ENCODE peak calls at places on chromosomes 11 and 22, in seven cellular contexts. One of them, this sample, is unnamed.

GRCh38 chr11:130476200-130476921 is 27.9 kb downstream of the ADAMTS15 start:
- DNase-seq in HEK293T: no peak
- DNase-seq in thoracic aorta: no peak
- DNase-seq in stimulated activated CD4-positive, alpha-beta T cell treated with anti-CD3 and anti-CD28 coated beads, Interleukin-2, amount 100 ng/mL, for 24 hours: no peak
- DNase-seq in NCI-H510A treated with DMSO at 0.1 percent for 48 hours: no peak
- DNase-seq in DMS53: no peak
- DNase-seq in stimulated activated CD8-positive, alpha-beta memory T cell treated with anti-CD3 and anti-CD28 coated beads, Interleukin-12 subunit alpha, Interleukin-12 subunit beta, amount 100 ng/mL, for 1 hour: no peak
- DNase-seq in this sample: no peak

GRCh38 chr11:10540915-10541591 is at the start of gene RNF141:
- DNase-seq in HEK293T: peak
- DNase-seq in thoracic aorta: peak
- DNase-seq in stimulated activated CD4-positive, alpha-beta T cell treated with anti-CD3 and anti-CD28 coated beads, Interleukin-2, amount 100 ng/mL, for 24 hours: peak
- DNase-seq in NCI-H510A treated with DMSO at 0.1 percent for 48 hours: peak
- DNase-seq in DMS53: peak
- DNase-seq in stimulated activated CD8-positive, alpha-beta memory T cell treated with anti-CD3 and anti-CD28 coated beads, Interleukin-12 subunit alpha, Interleukin-12 subunit beta, amount 100 ng/mL, for 1 hour: peak
- DNase-seq in this sample: peak

GRCh38 chr11:134433251-134433650 is 21.2 kb upstream of the B3GAT1 start:
- DNase-seq in HEK293T: no peak
- DNase-seq in thoracic aorta: no peak
- DNase-seq in stimulated activated CD4-positive, alpha-beta T cell treated with anti-CD3 and anti-CD28 coated beads, Interleukin-2, amount 100 ng/mL, for 24 hours: no peak
- DNase-seq in NCI-H510A treated with DMSO at 0.1 percent for 48 hours: no peak
- DNase-seq in DMS53: no peak
- DNase-seq in stimulated activated CD8-positive, alpha-beta memory T cell treated with anti-CD3 and anti-CD28 coated beads, Interleukin-12 subunit alpha, Interleukin-12 subunit beta, amount 100 ng/mL, for 1 hour: no peak
- DNase-seq in this sample: no peak

GRCh38 chr22:36359172-36359973 is 28.4 kb downstream of the MYH9 start:
- DNase-seq in HEK293T: no peak
- DNase-seq in thoracic aorta: no peak
- DNase-seq in stimulated activated CD4-positive, alpha-beta T cell treated with anti-CD3 and anti-CD28 coated beads, Interleukin-2, amount 100 ng/mL, for 24 hours: no peak
- DNase-seq in NCI-H510A treated with DMSO at 0.1 percent for 48 hours: no peak
- DNase-seq in DMS53: no peak
- DNase-seq in stimulated activated CD8-positive, alpha-beta memory T cell treated with anti-CD3 and anti-CD28 coated beads, Interleukin-12 subunit alpha, Interleukin-12 subunit beta, amount 100 ng/mL, for 1 hour: no peak
- DNase-seq in this sample: no peak

GRCh38 chr22:39534591-39535301 is 2.2 kb upstream of the RPS19BP1 start:
- DNase-seq in HEK293T: peak
- DNase-seq in thoracic aorta: no peak
- DNase-seq in stimulated activated CD4-positive, alpha-beta T cell treated with anti-CD3 and anti-CD28 coated beads, Interleukin-2, amount 100 ng/mL, for 24 hours: peak
- DNase-seq in NCI-H510A treated with DMSO at 0.1 percent for 48 hours: peak
- DNase-seq in DMS53: peak
- DNase-seq in stimulated activated CD8-positive, alpha-beta memory T cell treated with anti-CD3 and anti-CD28 coated beads, Interleukin-12 subunit alpha, Interleukin-12 subunit beta, amount 100 ng/mL, for 1 hour: peak
- DNase-seq in this sample: peak

GRCh38 chr11:113248702-113249490 is 65.5 kb upstream of the TTC12 start:
- DNase-seq in HEK293T: no peak
- DNase-seq in thoracic aorta: no peak
- DNase-seq in stimulated activated CD4-positive, alpha-beta T cell treated with anti-CD3 and anti-CD28 coated beads, Interleukin-2, amount 100 ng/mL, for 24 hours: no peak
- DNase-seq in NCI-H510A treated with DMSO at 0.1 percent for 48 hours: no peak
- DNase-seq in DMS53: no peak
- DNase-seq in stimulated activated CD8-positive, alpha-beta memory T cell treated with anti-CD3 and anti-CD28 coated beads, Interleukin-12 subunit alpha, Interleukin-12 subunit beta, amount 100 ng/mL, for 1 hour: no peak
- DNase-seq in this sample: no peak

GRCh38 chr11:17354070-17354924 is 2.7 kb downstream of the NCR3LG1 start:
- DNase-seq in HEK293T: peak
- DNase-seq in thoracic aorta: peak
- DNase-seq in stimulated activated CD4-positive, alpha-beta T cell treated with anti-CD3 and anti-CD28 coated beads, Interleukin-2, amount 100 ng/mL, for 24 hours: peak
- DNase-seq in NCI-H510A treated with DMSO at 0.1 percent for 48 hours: peak
- DNase-seq in DMS53: peak
- DNase-seq in stimulated activated CD8-positive, alpha-beta memory T cell treated with anti-CD3 and anti-CD28 coated beads, Interleukin-12 subunit alpha, Interleukin-12 subunit beta, amount 100 ng/mL, for 1 hour: peak
- DNase-seq in this sample: no peak

GRCh38 chr11:20027546-20028014 is 132.7 kb downstream of the DBX1 start:
- DNase-seq in HEK293T: no peak
- DNase-seq in thoracic aorta: no peak
- DNase-seq in stimulated activated CD4-positive, alpha-beta T cell treated with anti-CD3 and anti-CD28 coated beads, Interleukin-2, amount 100 ng/mL, for 24 hours: no peak
- DNase-seq in NCI-H510A treated with DMSO at 0.1 percent for 48 hours: no peak
- DNase-seq in DMS53: peak
- DNase-seq in stimulated activated CD8-positive, alpha-beta memory T cell treated with anti-CD3 and anti-CD28 coated beads, Interleukin-12 subunit alpha, Interleukin-12 subunit beta, amount 100 ng/mL, for 1 hour: no peak
- DNase-seq in this sample: no peak

GRCh38 chr11:110184974-110185597 is 91.9 kb downstream of the ZC3H12C start:
- DNase-seq in HEK293T: no peak
- DNase-seq in thoracic aorta: no peak
- DNase-seq in stimulated activated CD4-positive, alpha-beta T cell treated with anti-CD3 and anti-CD28 coated beads, Interleukin-2, amount 100 ng/mL, for 24 hours: no peak
- DNase-seq in NCI-H510A treated with DMSO at 0.1 percent for 48 hours: no peak
- DNase-seq in DMS53: no peak
- DNase-seq in stimulated activated CD8-positive, alpha-beta memory T cell treated with anti-CD3 and anti-CD28 coated beads, Interleukin-12 subunit alpha, Interleukin-12 subunit beta, amount 100 ng/mL, for 1 hour: no peak
- DNase-seq in this sample: no peak

GRCh38 chr11:119441898-119442243 is 18.9 kb upstream of the THY1 start:
- DNase-seq in HEK293T: no peak
- DNase-seq in thoracic aorta: no peak
- DNase-seq in stimulated activated CD4-positive, alpha-beta T cell treated with anti-CD3 and anti-CD28 coated beads, Interleukin-2, amount 100 ng/mL, for 24 hours: no peak
- DNase-seq in NCI-H510A treated with DMSO at 0.1 percent for 48 hours: no peak
- DNase-seq in DMS53: no peak
- DNase-seq in stimulated activated CD8-positive, alpha-beta memory T cell treated with anti-CD3 and anti-CD28 coated beads, Interleukin-12 subunit alpha, Interleukin-12 subunit beta, amount 100 ng/mL, for 1 hour: no peak
- DNase-seq in this sample: no peak

GRCh38 chr11:35304393-35304790 is 115.0 kb downstream of the SLC1A2 start:
- DNase-seq in HEK293T: no peak
- DNase-seq in thoracic aorta: no peak
- DNase-seq in stimulated activated CD4-positive, alpha-beta T cell treated with anti-CD3 and anti-CD28 coated beads, Interleukin-2, amount 100 ng/mL, for 24 hours: no peak
- DNase-seq in NCI-H510A treated with DMSO at 0.1 percent for 48 hours: no peak
- DNase-seq in DMS53: peak
- DNase-seq in stimulated activated CD8-positive, alpha-beta memory T cell treated with anti-CD3 and anti-CD28 coated beads, Interleukin-12 subunit alpha, Interleukin-12 subunit beta, amount 100 ng/mL, for 1 hour: no peak
- DNase-seq in this sample: no peak

GRCh38 chr11:114058026-114058706 is 1.3 kb upstream of the ZBTB16 start:
- DNase-seq in HEK293T: no peak
- DNase-seq in thoracic aorta: no peak
- DNase-seq in stimulated activated CD4-positive, alpha-beta T cell treated with anti-CD3 and anti-CD28 coated beads, Interleukin-2, amount 100 ng/mL, for 24 hours: no peak
- DNase-seq in NCI-H510A treated with DMSO at 0.1 percent for 48 hours: no peak
- DNase-seq in DMS53: no peak
- DNase-seq in stimulated activated CD8-positive, alpha-beta memory T cell treated with anti-CD3 and anti-CD28 coated beads, Interleukin-12 subunit alpha, Interleukin-12 subunit beta, amount 100 ng/mL, for 1 hour: no peak
- DNase-seq in this sample: no peak

GRCh38 chr11:10407055-10407454 is 48.0 kb upstream of the AMPD3 start:
- DNase-seq in HEK293T: no peak
- DNase-seq in thoracic aorta: no peak
- DNase-seq in stimulated activated CD4-positive, alpha-beta T cell treated with anti-CD3 and anti-CD28 coated beads, Interleukin-2, amount 100 ng/mL, for 24 hours: no peak
- DNase-seq in NCI-H510A treated with DMSO at 0.1 percent for 48 hours: no peak
- DNase-seq in DMS53: peak
- DNase-seq in stimulated activated CD8-positive, alpha-beta memory T cell treated with anti-CD3 and anti-CD28 coated beads, Interleukin-12 subunit alpha, Interleukin-12 subunit beta, amount 100 ng/mL, for 1 hour: no peak
- DNase-seq in this sample: no peak

GRCh38 chr22:22039286-22040074 is 56.9 kb upstream of the TOP3B start:
- DNase-seq in HEK293T: no peak
- DNase-seq in thoracic aorta: no peak
- DNase-seq in stimulated activated CD4-positive, alpha-beta T cell treated with anti-CD3 and anti-CD28 coated beads, Interleukin-2, amount 100 ng/mL, for 24 hours: no peak
- DNase-seq in NCI-H510A treated with DMSO at 0.1 percent for 48 hours: no peak
- DNase-seq in DMS53: no peak
- DNase-seq in stimulated activated CD8-positive, alpha-beta memory T cell treated with anti-CD3 and anti-CD28 coated beads, Interleukin-12 subunit alpha, Interleukin-12 subunit beta, amount 100 ng/mL, for 1 hour: no peak
- DNase-seq in this sample: no peak

GRCh38 chr11:9138612-9139579 is 47.5 kb upstream of the SCUBE2 start:
- DNase-seq in HEK293T: no peak
- DNase-seq in thoracic aorta: peak
- DNase-seq in stimulated activated CD4-positive, alpha-beta T cell treated with anti-CD3 and anti-CD28 coated beads, Interleukin-2, amount 100 ng/mL, for 24 hours: peak
- DNase-seq in NCI-H510A treated with DMSO at 0.1 percent for 48 hours: peak
- DNase-seq in DMS53: peak
- DNase-seq in stimulated activated CD8-positive, alpha-beta memory T cell treated with anti-CD3 and anti-CD28 coated beads, Interleukin-12 subunit alpha, Interleukin-12 subunit beta, amount 100 ng/mL, for 1 hour: no peak
- DNase-seq in this sample: no peak

GRCh38 chr11:85772700-85773099 is 38.2 kb downstream of the SYTL2 start:
- DNase-seq in HEK293T: no peak
- DNase-seq in thoracic aorta: no peak
- DNase-seq in stimulated activated CD4-positive, alpha-beta T cell treated with anti-CD3 and anti-CD28 coated beads, Interleukin-2, amount 100 ng/mL, for 24 hours: no peak
- DNase-seq in NCI-H510A treated with DMSO at 0.1 percent for 48 hours: no peak
- DNase-seq in DMS53: no peak
- DNase-seq in stimulated activated CD8-positive, alpha-beta memory T cell treated with anti-CD3 and anti-CD28 coated beads, Interleukin-12 subunit alpha, Interleukin-12 subunit beta, amount 100 ng/mL, for 1 hour: no peak
- DNase-seq in this sample: no peak

This sample was measured in NCI-H524 treated with DMSO at 0.1 percent for 48 hours.